ENCODE peak calls at places on chromosomes 11 and 22, in seven cellular contexts. D is MM.1S, F is OCI-LY7, X is Panc1, C is fibroblast of the aortic adventitia, Q is fibroblast of mammary gland, U is A549. H is an unnamed sample.

GRCh38 chr11:13999704-14000103 is 37.2 kb downstream of the SPON1 start:
- DNase-seq in F (no peak), D (no peak), U (no peak), Q (no peak), C (no peak), X (no peak), H (no peak)

GRCh38 chr11:8093931-8094575 is 13.0 kb downstream of the TUB start:
- DNase-seq in D (no peak), X (no peak), F (no peak), U (no peak), C (no peak), Q (no peak), H (no peak)

GRCh38 chr22:43616645-43617044 is 195.5 kb downstream of the EFCAB6 start:
- DNase-seq in U (no peak), Q (no peak), X (no peak), D (no peak), C (no peak), F (no peak), H (no peak)

GRCh38 chr22:45212992-45213751 is 27.5 kb downstream of the KIAA0930 start:
- DNase-seq in D (no peak), F (no peak), X (no peak), U (no peak), Q (peak), C (peak), H (peak)

GRCh38 chr11:44797886-44798683 is 71.3 kb downstream of the TSPAN18 start:
- DNase-seq in U (no peak), Q (no peak), C (no peak), F (no peak), X (no peak), D (no peak), H (peak)

GRCh38 chr22:35538801-35539321 is 1.8 kb upstream of the RASD2 start:
- DNase-seq in X (no peak), D (peak), Q (no peak), F (peak), U (peak), C (no peak), H (no peak)

GRCh38 chr11:118841469-118842222 is 42.0 kb upstream of the CXCR5 start:
- DNase-seq in F (peak), U (no peak), D (peak), X (no peak), Q (no peak), C (no peak), H (peak)

GRCh38 chr11:37504066-37504611 is 906.1 kb upstream of the RAG2 start:
- DNase-seq in X (peak), Q (peak), D (peak), F (no peak), C (peak), U (no peak), H (peak)

GRCh38 chr22:32564170-32565001 is 89.8 kb downstream of the FBXO7 start:
- DNase-seq in Q (peak), D (no peak), F (no peak), U (no peak), X (no peak), C (peak), H (peak)

GRCh38 chr11:73001615-73002014 is 140.5 kb downstream of the FCHSD2 start:
- DNase-seq in C (peak), F (no peak), X (no peak), U (no peak), Q (peak), D (no peak), H (no peak)

GRCh38 chr11:109644158-109644557 is 222.2 kb downstream of the C11orf87 start:
- DNase-seq in C (peak), D (no peak), Q (peak), F (no peak), X (no peak), U (no peak), H (no peak)

DNA sequence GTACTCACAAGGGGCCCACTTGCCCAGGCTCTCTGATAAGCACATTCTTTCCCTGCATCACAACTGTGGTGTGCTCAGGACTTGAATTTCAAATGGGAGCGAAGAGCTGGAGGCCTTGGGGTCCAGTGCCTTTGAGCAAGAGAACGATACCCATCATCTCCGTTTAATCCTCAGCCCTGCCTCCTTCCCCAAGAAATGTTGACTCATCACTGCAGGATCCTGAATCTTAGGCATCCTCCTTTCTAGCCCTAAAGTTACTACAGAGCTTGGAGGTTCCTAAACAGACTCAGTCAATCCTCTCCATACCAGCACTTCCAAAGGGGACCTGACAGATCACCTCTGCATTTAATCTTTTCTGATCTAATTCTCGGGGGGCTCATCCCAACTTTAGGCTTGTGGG is 3.8 kb upstream of the PRG2 start:
- DNase-seq in Q (no peak), C (no peak), X (no peak), D (no peak), U (no peak), F (no peak), H (no peak)
- H3K4me3 ChIP-seq in Q (no peak), C (no peak), X (no peak), D (no peak), U (no peak), F (no peak), H (no peak)

DNA sequence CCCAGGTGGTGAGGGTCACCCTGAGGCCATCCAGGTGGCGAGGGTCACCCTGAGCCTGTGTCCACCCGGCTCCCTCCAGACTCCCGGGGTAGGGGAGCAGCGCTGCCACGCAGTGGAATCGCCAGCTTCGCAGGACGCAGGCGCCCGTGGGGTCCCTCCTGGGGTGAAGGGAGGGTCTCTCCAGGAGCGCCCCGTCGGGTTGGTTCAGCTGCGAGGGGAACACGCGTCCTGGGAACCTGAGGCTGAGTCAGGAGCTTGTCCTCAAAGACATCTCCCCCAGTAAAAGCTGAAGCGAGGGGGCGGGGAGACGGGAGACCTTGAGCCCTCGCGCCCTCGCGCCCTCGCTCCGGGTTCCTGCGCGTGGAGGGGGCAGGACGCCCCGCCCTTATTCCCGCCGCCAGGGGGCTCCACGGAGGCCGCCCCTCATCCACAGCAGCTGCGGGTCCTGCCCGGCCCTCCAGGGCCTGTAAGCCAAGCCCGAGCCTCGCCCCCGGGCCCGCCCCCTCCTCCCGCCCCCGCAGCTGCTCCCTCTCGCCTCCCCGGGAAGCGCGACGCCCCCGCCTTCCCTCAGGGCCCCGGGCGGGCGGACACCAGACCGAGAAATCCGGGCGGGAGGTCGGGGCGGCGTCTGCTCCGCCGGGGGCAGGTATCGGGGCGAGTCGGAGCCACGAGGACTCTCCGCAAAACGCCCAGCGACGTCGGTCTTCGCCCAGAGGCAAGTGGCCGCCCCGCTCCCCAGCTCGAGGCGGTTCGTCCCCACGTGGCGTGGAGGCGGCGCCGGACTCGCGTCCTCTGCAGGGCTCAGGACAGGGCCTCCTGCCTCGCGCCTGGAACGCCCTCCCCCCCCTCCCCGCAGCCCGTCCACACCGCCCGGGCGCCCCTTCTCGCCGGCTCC is 22.8 kb downstream of the PIM3 start:
- DNase-seq in D (no peak), X (no peak), U (no peak), C (no peak), Q (no peak), F (no peak), H (no peak)
- TF ChIP-seq CTCF in D (no peak), X (peak), U (peak), C (peak), Q (peak), F (no peak), H (peak)

GRCh38 chr11:68340784-68341556 is 28.6 kb downstream of the LRP5 start:
- DNase-seq in D (no peak), C (peak), U (peak), X (no peak), Q (peak), F (no peak), H (no peak)
- H3K4me3 ChIP-seq in D (no peak), C (no peak), U (no peak), X (no peak), Q (no peak), F (no peak), H (no peak)

GRCh38 chr11:62171261-62171723 is 18.7 kb upstream of the SCGB1D1 start:
- DNase-seq in X (peak), C (peak), F (peak), D (peak), U (peak), Q (peak), H (peak)
- TF ChIP-seq CTCF in X (peak), C (peak), F (peak), D (peak), U (peak), Q (peak), H (peak)